ENCODE peak calls at places on chromosomes 13 and 19, in six cellular contexts. Z is neuronal stem cell, L is mesendoderm, S is H1, N is IMR-90, X is trophoblast cell. R is an unnamed sample.

GRCh38 chr13:46295531-46296464 is 84.1 kb downstream of the LRRC63 start:
- DNase-seq in X (peak; percentile 86), L (no peak), Z (no peak), S (no peak), N (peak; percentile 83), R (no peak)

GRCh38 chr19:14375055-14375581 is 6.1 kb upstream of the ADGRE5 start:
- DNase-seq in X (no peak), Z (no peak), S (no peak), N (no peak), L (no peak), R (no peak)

GRCh38 chr19:9878511-9879196 is 43.5 kb downstream of the PIN1 start:
- DNase-seq in L (peak; percentile 29), N (no peak), X (no peak), S (no peak), Z (no peak), R (no peak)

GRCh38 chr19:34257559-34257924 is 3.2 kb downstream of the GARRE1 start:
- DNase-seq in X (no peak), S (no peak), Z (no peak), N (no peak), L (no peak), R (no peak)

GRCh38 chr13:46403851-46404731 is 17.0 kb upstream of the RUBCNL start:
- DNase-seq in N (no peak), S (no peak), Z (no peak), L (peak; percentile 80), X (no peak), R (no peak)

GRCh38 chr19:49684251-49684982 is 5.0 kb upstream of the ADM5 start:
- DNase-seq in X (no peak), Z (no peak), N (no peak), S (no peak), L (peak; percentile 39), R (peak; percentile 68)

GRCh38 chr19:50798943-50799851 is 9.0 kb downstream of the ACP4 start:
- DNase-seq in S (no peak), X (no peak), N (no peak), Z (no peak), L (no peak), R (no peak)

GRCh38 chr19:5031231-5032100 is 62.6 kb downstream of the KDM4B start:
- DNase-seq in L (peak; percentile 88), S (peak; percentile 70), Z (peak; percentile 85), X (peak; percentile 87), N (peak; percentile 65), R (peak; percentile 92)

GRCh38 chr13:50319603-50320296 is 304.5 kb downstream of the KCNRG start:
- DNase-seq in L (no peak), S (no peak), N (peak; percentile 29), X (no peak), Z (no peak), R (no peak)

GRCh38 chr13:35744566-35745203 is 268.2 kb upstream of the MAB21L1 start:
- DNase-seq in X (no peak), Z (no peak), S (no peak), N (peak; percentile 16), L (peak; percentile 39), R (no peak)

GRCh38 chr13:66835040-66835628 is 395.0 kb downstream of the PCDH9 start:
- DNase-seq in Z (no peak), L (peak; percentile 5), N (peak; percentile 18), S (no peak), X (no peak), R (no peak)

GRCh38 chr19:35718345-35719041 is 690 bp downstream of the KMT2B start:
- DNase-seq in Z (peak; percentile 21), X (peak; percentile 59), N (no peak), L (peak; percentile 28), S (no peak), R (no peak)

GRCh38 chr19:43906774-43907173 is 28.3 kb downstream of the ZNF45 start:
- DNase-seq in L (no peak), N (no peak), Z (no peak), X (no peak), S (no peak), R (no peak)

GRCh38 chr19:43913383-43913782 is 21.7 kb downstream of the ZNF45 start:
- DNase-seq in N (no peak), Z (no peak), X (no peak), S (no peak), L (peak; percentile 32), R (no peak)

GRCh38 chr19:43914051-43914450 is 21.0 kb downstream of the ZNF45 start:
- DNase-seq in L (peak; percentile 43), S (no peak), N (no peak), X (no peak), Z (no peak), R (no peak)

GRCh38 chr19:43908659-43909058 is 26.4 kb downstream of the ZNF45 start:
- DNase-seq in Z (no peak), N (no peak), S (no peak), L (no peak), X (no peak), R (no peak)

DNA sequence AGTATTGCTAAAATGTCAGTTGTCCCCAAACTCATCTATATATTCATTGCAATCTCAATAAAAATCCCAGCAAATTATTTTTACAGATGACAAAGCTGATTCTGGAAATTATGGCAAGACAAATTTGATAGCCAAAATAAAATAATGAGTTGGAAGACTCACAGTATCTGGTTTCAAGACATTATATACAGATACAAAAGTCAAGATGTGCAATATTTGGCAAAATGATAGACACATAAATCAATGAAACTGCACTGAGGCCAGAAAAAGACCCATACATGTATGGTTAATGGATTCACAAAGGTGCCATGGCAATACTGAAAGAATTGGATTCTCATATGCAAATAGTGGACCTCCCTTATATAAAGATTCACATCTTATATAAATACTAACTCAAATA is 24.2 kb downstream of the ZNF45 start:
- DNase-seq in Z (no peak), X (no peak), L (no peak), N (no peak), S (no peak), R (no peak)
- H2BK5ac ChIP-seq in Z (no peak overlapping the region), X (no peak overlapping the region), L (no peak overlapping the region), N (no peak overlapping the region), S (no peak overlapping the region), R (no peak overlapping the region)

GRCh38 chr19:55541091-55541490 is 4.2 kb upstream of the SBK2 start:
- DNase-seq in L (no peak), S (no peak), X (no peak), Z (no peak), N (no peak), R (no peak)
- H2BK5ac ChIP-seq in L (no peak overlapping the region), S (no peak overlapping the region), X (no peak overlapping the region), Z (peak overlapping the region; percentile 17), N (no peak overlapping the region), R (no peak overlapping the region)

DNA sequence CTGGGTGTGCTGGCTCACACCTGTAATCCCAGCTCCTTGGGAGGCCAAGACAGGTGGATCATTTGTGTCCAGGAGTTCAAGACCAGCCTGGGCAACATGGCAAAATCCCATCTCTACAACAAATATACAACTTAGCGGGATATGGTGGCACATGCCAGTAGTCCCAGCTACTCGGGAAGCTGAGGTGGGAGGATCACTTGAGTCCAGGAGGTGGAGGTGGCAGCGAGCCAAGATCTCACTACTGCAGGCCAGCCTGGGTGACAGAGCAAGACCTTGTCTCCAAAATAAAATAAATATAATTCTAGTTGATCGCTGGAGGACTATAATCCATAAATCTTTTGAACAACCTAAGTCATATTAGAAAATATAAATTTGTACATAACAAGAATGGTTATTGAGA is 1061.5 kb upstream of the PCDH9 start:
- DNase-seq in N (no peak), X (no peak), L (no peak), Z (no peak), S (no peak), R (no peak)
- H2BK5ac ChIP-seq in N (no peak overlapping the region), X (no peak overlapping the region), L (no peak overlapping the region), Z (no peak overlapping the region), S (no peak overlapping the region), R (no peak overlapping the region)

GRCh38 chr19:1104452-1105216 is 840 bp downstream of the GPX4 start:
- DNase-seq in Z (peak; percentile 84), S (no peak), X (peak; percentile 88), N (peak; percentile 69), L (peak; percentile 77), R (peak; percentile 77)

GRCh38 chr19:1101337-1101698 is 2.5 kb upstream of the GPX4 start:
- DNase-seq in S (no peak), L (peak; percentile 50), N (no peak), X (no peak), Z (no peak), R (no peak)

GRCh38 chr19:1105217-1105872 is 1.6 kb downstream of the GPX4 start:
- DNase-seq in S (no peak), X (peak; percentile 59), Z (no peak), L (no peak), N (peak; percentile 35), R (no peak)

GRCh38 chr19:1103691-1104451 is at the start of gene GPX4:
- DNase-seq in L (peak; percentile 100), N (peak; percentile 99), Z (peak; percentile 100), X (peak; percentile 100), S (peak; percentile 98), R (peak; percentile 99)

GRCh38 chr19:1102407-1103106 is 1.2 kb upstream of the GPX4 start:
- DNase-seq in L (peak; percentile 47), S (no peak), Z (no peak), X (peak; percentile 98), N (peak; percentile 100), R (no peak)
- H2BK5ac ChIP-seq in L (no peak overlapping the region), S (peak overlapping the region; percentile 73), Z (no peak overlapping the region), X (peak overlapping the region; percentile 95), N (peak overlapping the region; percentile 98), R (no peak overlapping the region)

GRCh38 chr19:48391100-48392005 is at the start of gene KDELR1:
- DNase-seq in L (peak; percentile 70), N (peak; percentile 60), X (peak; percentile 79), S (no peak), Z (peak; percentile 74), R (peak; percentile 78)
- H2BK5ac ChIP-seq in L (peak within 1 kb of the TSS; percentile 62), N (peak within 1 kb of the TSS; percentile 88), X (peak within 1 kb of the TSS; percentile 92), S (peak within 1 kb of the TSS; percentile 95), Z (peak within 1 kb of the TSS; percentile 91), R (no peak within 1 kb of the TSS)

GRCh38 chr19:13117772-13118423 is at the start of gene NACC1:
- DNase-seq in N (peak; percentile 82), L (peak; percentile 95), S (peak; percentile 70), Z (peak; percentile 86), X (peak; percentile 94), R (peak; percentile 93)
- H2BK5ac ChIP-seq in N (peak within 1 kb of the TSS; percentile 94), L (peak within 1 kb of the TSS; percentile 97), S (peak within 1 kb of the TSS; percentile 99), Z (peak within 1 kb of the TSS; percentile 98), X (peak within 1 kb of the TSS; percentile 99), R (no peak within 1 kb of the TSS)

GRCh38 chr13:103000157-103000556 is 66.1 kb downstream of the SLC10A2 start:
- DNase-seq in X (no peak), Z (no peak), S (no peak), L (no peak), N (no peak), R (no peak)
- H2BK5ac ChIP-seq in X (no peak overlapping the region), Z (no peak overlapping the region), S (no peak overlapping the region), L (no peak overlapping the region), N (no peak overlapping the region), R (no peak overlapping the region)

GRCh38 chr19:38683393-38684077 is 36.1 kb downstream of the ACTN4 start:
- DNase-seq in L (peak; percentile 98), S (peak; percentile 85), X (peak; percentile 97), Z (no peak), N (peak; percentile 85), R (peak; percentile 96)
- H2BK5ac ChIP-seq in L (peak overlapping the region; percentile 81), S (peak overlapping the region; percentile 90), X (peak overlapping the region; percentile 98), Z (no peak overlapping the region), N (peak overlapping the region; percentile 97), R (peak overlapping the region; percentile 84)